ENCODE peak calls at places on chromosomes 2 and 18, in nine cellular contexts. One of them, this sample, is unnamed.

GRCh38 chr2:47218899-47219525 is 63.9 kb upstream of the STPG4 start:
- DNase-seq in effector memory CD4-positive, alpha-beta T cell: no peak
- DNase-seq in T47D: no peak
- DNase-seq in thoracic aorta: no peak
- DNase-seq in NAMALWA: no peak
- DNase-seq in gastrocnemius medialis: no peak
- DNase-seq in C1 segment of cervical spinal cord: no peak
- DNase-seq in Right ventricle myocardium superior: no peak
- DNase-seq in occipital lobe: no peak
- DNase-seq in this sample: no peak

GRCh38 chr2:61421611-61422010 is 49.3 kb downstream of the USP34 start:
- DNase-seq in effector memory CD4-positive, alpha-beta T cell: no peak
- DNase-seq in T47D: no peak
- DNase-seq in thoracic aorta: no peak
- DNase-seq in NAMALWA: no peak
- DNase-seq in gastrocnemius medialis: no peak
- DNase-seq in C1 segment of cervical spinal cord: no peak
- DNase-seq in Right ventricle myocardium superior: no peak
- DNase-seq in occipital lobe: no peak
- DNase-seq in this sample: no peak

GRCh38 chr2:111116843-111117665 is 3.7 kb upstream of the BCL2L11 start:
- DNase-seq in effector memory CD4-positive, alpha-beta T cell: peak
- DNase-seq in T47D: peak
- DNase-seq in thoracic aorta: no peak
- DNase-seq in NAMALWA: peak
- DNase-seq in gastrocnemius medialis: peak
- DNase-seq in C1 segment of cervical spinal cord: peak
- DNase-seq in Right ventricle myocardium superior: peak
- DNase-seq in occipital lobe: peak
- DNase-seq in this sample: no peak

GRCh38 chr2:85326946-85327756 is 638 bp downstream of the TGOLN2 start:
- DNase-seq in effector memory CD4-positive, alpha-beta T cell: peak
- DNase-seq in T47D: peak
- DNase-seq in thoracic aorta: no peak
- DNase-seq in NAMALWA: peak
- DNase-seq in gastrocnemius medialis: peak
- DNase-seq in C1 segment of cervical spinal cord: peak
- DNase-seq in Right ventricle myocardium superior: peak
- DNase-seq in occipital lobe: no peak
- DNase-seq in this sample: no peak

GRCh38 chr2:190726255-190726654 is 77.4 kb downstream of the NAB1 start:
- DNase-seq in effector memory CD4-positive, alpha-beta T cell: no peak
- DNase-seq in T47D: no peak
- DNase-seq in thoracic aorta: no peak
- DNase-seq in NAMALWA: no peak
- DNase-seq in gastrocnemius medialis: no peak
- DNase-seq in C1 segment of cervical spinal cord: no peak
- DNase-seq in Right ventricle myocardium superior: no peak
- DNase-seq in occipital lobe: no peak
- DNase-seq in this sample: no peak

GRCh38 chr2:226451486-226451885 is 348.1 kb downstream of the IRS1 start:
- DNase-seq in effector memory CD4-positive, alpha-beta T cell: no peak
- DNase-seq in T47D: no peak
- DNase-seq in thoracic aorta: no peak
- DNase-seq in NAMALWA: no peak
- DNase-seq in gastrocnemius medialis: no peak
- DNase-seq in C1 segment of cervical spinal cord: no peak
- DNase-seq in Right ventricle myocardium superior: no peak
- DNase-seq in occipital lobe: no peak
- DNase-seq in this sample: no peak

GRCh38 chr2:84880645-84881521 is at the start of gene TRABD2A:
- DNase-seq in effector memory CD4-positive, alpha-beta T cell: peak
- DNase-seq in T47D: no peak
- DNase-seq in thoracic aorta: no peak
- DNase-seq in NAMALWA: peak
- DNase-seq in gastrocnemius medialis: no peak
- DNase-seq in C1 segment of cervical spinal cord: no peak
- DNase-seq in Right ventricle myocardium superior: peak
- DNase-seq in occipital lobe: no peak
- DNase-seq in this sample: no peak

GRCh38 chr2:68744517-68744916 is 9.9 kb downstream of the ARHGAP25 start:
- DNase-seq in effector memory CD4-positive, alpha-beta T cell: no peak
- DNase-seq in T47D: no peak
- DNase-seq in thoracic aorta: no peak
- DNase-seq in NAMALWA: no peak
- DNase-seq in gastrocnemius medialis: no peak
- DNase-seq in C1 segment of cervical spinal cord: no peak
- DNase-seq in Right ventricle myocardium superior: no peak
- DNase-seq in occipital lobe: no peak
- DNase-seq in this sample: no peak

GRCh38 chr2:30492185-30492584 is 45.1 kb downstream of the LCLAT1 start:
- DNase-seq in effector memory CD4-positive, alpha-beta T cell: no peak
- DNase-seq in T47D: no peak
- DNase-seq in thoracic aorta: no peak
- DNase-seq in NAMALWA: no peak
- DNase-seq in gastrocnemius medialis: no peak
- DNase-seq in C1 segment of cervical spinal cord: no peak
- DNase-seq in Right ventricle myocardium superior: no peak
- DNase-seq in occipital lobe: no peak
- DNase-seq in this sample: no peak

GRCh38 chr18:49645196-49645595 is 83.3 kb downstream of the LIPG start:
- DNase-seq in effector memory CD4-positive, alpha-beta T cell: no peak
- DNase-seq in T47D: no peak
- DNase-seq in thoracic aorta: no peak
- DNase-seq in NAMALWA: no peak
- DNase-seq in gastrocnemius medialis: no peak
- DNase-seq in C1 segment of cervical spinal cord: no peak
- DNase-seq in Right ventricle myocardium superior: no peak
- DNase-seq in occipital lobe: no peak
- DNase-seq in this sample: no peak

GRCh38 chr2:127308586-127309138 is 14.7 kb upstream of the ERCC3 start:
- DNase-seq in effector memory CD4-positive, alpha-beta T cell: no peak
- DNase-seq in T47D: no peak
- DNase-seq in thoracic aorta: no peak
- DNase-seq in NAMALWA: no peak
- DNase-seq in gastrocnemius medialis: no peak
- DNase-seq in C1 segment of cervical spinal cord: no peak
- DNase-seq in Right ventricle myocardium superior: no peak
- DNase-seq in occipital lobe: no peak
- DNase-seq in this sample: no peak

GRCh38 chr2:15730545-15731212 is 139.0 kb downstream of the DDX1 start:
- DNase-seq in effector memory CD4-positive, alpha-beta T cell: no peak
- DNase-seq in T47D: peak
- DNase-seq in thoracic aorta: peak
- DNase-seq in NAMALWA: no peak
- DNase-seq in gastrocnemius medialis: peak
- DNase-seq in C1 segment of cervical spinal cord: peak
- DNase-seq in Right ventricle myocardium superior: peak
- DNase-seq in occipital lobe: peak
- DNase-seq in this sample: peak

GRCh38 chr2:19435815-19436214 is 77.4 kb upstream of the OSR1 start:
- DNase-seq in effector memory CD4-positive, alpha-beta T cell: no peak
- DNase-seq in T47D: no peak
- DNase-seq in thoracic aorta: no peak
- DNase-seq in NAMALWA: no peak
- DNase-seq in gastrocnemius medialis: no peak
- DNase-seq in C1 segment of cervical spinal cord: no peak
- DNase-seq in Right ventricle myocardium superior: no peak
- DNase-seq in occipital lobe: no peak
- DNase-seq in this sample: no peak

GRCh38 chr18:26468931-26469340 is 79.4 kb downstream of the KCTD1 start:
- DNase-seq in effector memory CD4-positive, alpha-beta T cell: no peak
- DNase-seq in T47D: peak
- DNase-seq in thoracic aorta: no peak
- DNase-seq in NAMALWA: peak
- DNase-seq in gastrocnemius medialis: no peak
- DNase-seq in C1 segment of cervical spinal cord: no peak
- DNase-seq in Right ventricle myocardium superior: no peak
- DNase-seq in occipital lobe: no peak
- DNase-seq in this sample: no peak

GRCh38 chr2:8151888-8152287 is 530.0 kb upstream of the ID2 start:
- DNase-seq in effector memory CD4-positive, alpha-beta T cell: no peak
- DNase-seq in T47D: no peak
- DNase-seq in thoracic aorta: no peak
- DNase-seq in NAMALWA: no peak
- DNase-seq in gastrocnemius medialis: no peak
- DNase-seq in C1 segment of cervical spinal cord: no peak
- DNase-seq in Right ventricle myocardium superior: no peak
- DNase-seq in occipital lobe: no peak
- DNase-seq in this sample: no peak

GRCh38 chr2:226213717-226214116 is 585.9 kb downstream of the IRS1 start:
- DNase-seq in effector memory CD4-positive, alpha-beta T cell: no peak
- DNase-seq in T47D: no peak
- DNase-seq in thoracic aorta: no peak
- DNase-seq in NAMALWA: no peak
- DNase-seq in gastrocnemius medialis: no peak
- DNase-seq in C1 segment of cervical spinal cord: no peak
- DNase-seq in Right ventricle myocardium superior: no peak
- DNase-seq in occipital lobe: no peak
- DNase-seq in this sample: no peak

GRCh38 chr2:101999122-101999789 is 7.5 kb downstream of the IL1R2 start:
- DNase-seq in effector memory CD4-positive, alpha-beta T cell: no peak
- DNase-seq in T47D: no peak
- DNase-seq in thoracic aorta: no peak
- DNase-seq in NAMALWA: no peak
- DNase-seq in gastrocnemius medialis: no peak
- DNase-seq in C1 segment of cervical spinal cord: no peak
- DNase-seq in Right ventricle myocardium superior: no peak
- DNase-seq in occipital lobe: no peak
- DNase-seq in this sample: no peak

GRCh38 chr18:1227025-1227424 is 322.4 kb downstream of the ADCYAP1 start:
- DNase-seq in effector memory CD4-positive, alpha-beta T cell: no peak
- DNase-seq in T47D: no peak
- DNase-seq in thoracic aorta: no peak
- DNase-seq in NAMALWA: no peak
- DNase-seq in gastrocnemius medialis: no peak
- DNase-seq in C1 segment of cervical spinal cord: no peak
- DNase-seq in Right ventricle myocardium superior: no peak
- DNase-seq in occipital lobe: no peak
- DNase-seq in this sample: no peak

GRCh38 chr2:84247532-84247931 is 211.5 kb downstream of the SUCLG1 start:
- DNase-seq in effector memory CD4-positive, alpha-beta T cell: no peak
- DNase-seq in T47D: no peak
- DNase-seq in thoracic aorta: no peak
- DNase-seq in NAMALWA: no peak
- DNase-seq in gastrocnemius medialis: no peak
- DNase-seq in C1 segment of cervical spinal cord: no peak
- DNase-seq in Right ventricle myocardium superior: no peak
- DNase-seq in occipital lobe: no peak
- DNase-seq in this sample: no peak

GRCh38 chr2:42252464-42252863 is 83.3 kb downstream of the EML4 start:
- DNase-seq in effector memory CD4-positive, alpha-beta T cell: no peak
- DNase-seq in T47D: no peak
- DNase-seq in thoracic aorta: no peak
- DNase-seq in NAMALWA: no peak
- DNase-seq in gastrocnemius medialis: no peak
- DNase-seq in C1 segment of cervical spinal cord: no peak
- DNase-seq in Right ventricle myocardium superior: no peak
- DNase-seq in occipital lobe: no peak
- DNase-seq in this sample: no peak

GRCh38 chr2:43086451-43087221 is 139.8 kb downstream of the ZFP36L2 start:
- DNase-seq in effector memory CD4-positive, alpha-beta T cell: no peak
- DNase-seq in T47D: no peak
- DNase-seq in thoracic aorta: peak
- DNase-seq in NAMALWA: no peak
- DNase-seq in gastrocnemius medialis: peak
- DNase-seq in C1 segment of cervical spinal cord: no peak
- DNase-seq in Right ventricle myocardium superior: peak
- DNase-seq in occipital lobe: no peak
- DNase-seq in this sample: peak

GRCh38 chr2:37602040-37602439 is 69.4 kb downstream of the CDC42EP3 start:
- DNase-seq in effector memory CD4-positive, alpha-beta T cell: no peak
- DNase-seq in T47D: no peak
- DNase-seq in thoracic aorta: no peak
- DNase-seq in NAMALWA: no peak
- DNase-seq in gastrocnemius medialis: no peak
- DNase-seq in C1 segment of cervical spinal cord: no peak
- DNase-seq in Right ventricle myocardium superior: no peak
- DNase-seq in occipital lobe: no peak
- DNase-seq in this sample: no peak

GRCh38 chr2:216621292-216621691 is 11.9 kb upstream of the IGFBP2 start:
- DNase-seq in effector memory CD4-positive, alpha-beta T cell: no peak
- DNase-seq in T47D: no peak
- DNase-seq in thoracic aorta: no peak
- DNase-seq in NAMALWA: peak
- DNase-seq in gastrocnemius medialis: no peak
- DNase-seq in C1 segment of cervical spinal cord: no peak
- DNase-seq in Right ventricle myocardium superior: no peak
- DNase-seq in occipital lobe: no peak
- DNase-seq in this sample: no peak

GRCh38 chr2:152573168-152573567 is 144.1 kb downstream of the PRPF40A start:
- DNase-seq in effector memory CD4-positive, alpha-beta T cell: no peak
- DNase-seq in T47D: no peak
- DNase-seq in thoracic aorta: no peak
- DNase-seq in NAMALWA: no peak
- DNase-seq in gastrocnemius medialis: peak
- DNase-seq in C1 segment of cervical spinal cord: peak
- DNase-seq in Right ventricle myocardium superior: no peak
- DNase-seq in occipital lobe: peak
- DNase-seq in this sample: no peak

GRCh38 chr2:50395510-50396300 is 636.2 kb downstream of the NRXN1 start:
- DNase-seq in effector memory CD4-positive, alpha-beta T cell: no peak
- DNase-seq in T47D: no peak
- DNase-seq in thoracic aorta: no peak
- DNase-seq in NAMALWA: no peak
- DNase-seq in gastrocnemius medialis: no peak
- DNase-seq in C1 segment of cervical spinal cord: no peak
- DNase-seq in Right ventricle myocardium superior: no peak
- DNase-seq in occipital lobe: no peak
- DNase-seq in this sample: no peak

GRCh38 chr2:237593036-237593435 is 2.5 kb upstream of the RAB17 start:
- DNase-seq in effector memory CD4-positive, alpha-beta T cell: no peak
- DNase-seq in T47D: no peak
- DNase-seq in thoracic aorta: no peak
- DNase-seq in NAMALWA: no peak
- DNase-seq in gastrocnemius medialis: no peak
- DNase-seq in C1 segment of cervical spinal cord: no peak
- DNase-seq in Right ventricle myocardium superior: no peak
- DNase-seq in occipital lobe: no peak
- DNase-seq in this sample: no peak

GRCh38 chr2:128633501-128633900 is 314.8 kb upstream of the HS6ST1 start:
- DNase-seq in effector memory CD4-positive, alpha-beta T cell: no peak
- DNase-seq in T47D: no peak
- DNase-seq in thoracic aorta: no peak
- DNase-seq in NAMALWA: no peak
- DNase-seq in gastrocnemius medialis: no peak
- DNase-seq in C1 segment of cervical spinal cord: no peak
- DNase-seq in Right ventricle myocardium superior: no peak
- DNase-seq in occipital lobe: no peak
- DNase-seq in this sample: no peak

This sample was measured in GOT3.